ENCODE peak calls at places on chromosomes 12 and 14, in nine cellular contexts. D is choroid plexus epithelial cell, C is neural crest cell, H is GM12878, A is OCI-LY7, X is RWPE1, M is coronary artery, I is heart right ventricle, L is left lung. P is an unnamed sample.

GRCh38 chr12:131735153-131735456 is 24.2 kb downstream of the SFSWAP start:
- DNase-seq in D (no peak), C (no peak), H (no peak), A (no peak), X (no peak), M (no peak), I (no peak), L (no peak), P (no peak)

GRCh38 chr14:74846168-74846567 is 29.8 kb downstream of the PROX2 start:
- DNase-seq in D (no peak), C (no peak), H (no peak), A (no peak), X (no peak), M (no peak), I (no peak), L (no peak), P (no peak)

GRCh38 chr12:76872415-76872814 is 6.4 kb downstream of the CSRP2 start:
- DNase-seq in D (no peak), C (no peak), H (no peak), A (peak; percentile 37), X (no peak), M (no peak), I (no peak), L (no peak), P (no peak)

GRCh38 chr12:53077030-53077429 is 2.2 kb downstream of the SPRYD3 start:
- DNase-seq in D (no peak), C (no peak), H (no peak), A (no peak), X (no peak), M (no peak), I (no peak), L (no peak), P (no peak)

GRCh38 chr12:28563926-28564325 is 373.7 kb downstream of the CCDC91 start:
- DNase-seq in D (peak; percentile 64), C (no peak), H (no peak), A (no peak), X (no peak), M (no peak), I (no peak), L (no peak), P (no peak)

GRCh38 chr14:33323979-33324378 is 385.3 kb downstream of the NPAS3 start:
- DNase-seq in D (no peak), C (no peak), H (no peak), A (no peak), X (no peak), M (no peak), I (no peak), L (no peak), P (no peak)

GRCh38 chr12:58365087-58365390 is 423.7 kb downstream of the ATP23 start:
- DNase-seq in D (no peak), C (no peak), H (no peak), A (no peak), X (no peak), M (no peak), I (no peak), L (no peak), P (no peak)

GRCh38 chr14:101225729-101226152 is 322.2 kb upstream of the RTL1 start:
- DNase-seq in D (no peak), C (no peak), H (no peak), A (no peak), X (no peak), M (peak; percentile 63), I (no peak), L (no peak), P (no peak)

DNA sequence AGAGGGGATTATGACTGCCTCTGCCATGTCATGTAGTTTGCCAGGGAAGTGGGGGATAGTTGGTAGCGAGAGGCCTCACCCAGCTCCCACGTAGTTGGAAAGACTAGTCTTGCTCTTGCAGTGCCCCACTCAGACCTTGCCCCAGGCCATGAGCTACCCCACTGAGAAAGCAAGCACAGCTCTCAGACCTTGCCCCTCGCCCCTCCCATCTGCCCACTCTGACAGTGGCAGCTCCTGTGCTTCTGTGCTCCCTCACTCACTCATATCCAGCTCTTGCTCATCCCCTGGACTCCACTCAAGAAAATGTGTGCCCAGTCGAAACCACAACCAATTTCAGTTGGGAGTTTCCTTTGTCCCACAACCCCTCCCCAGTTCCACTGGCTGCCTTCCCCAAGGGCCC is 55.5 kb upstream of the BDKRB2 start:
- DNase-seq in D (no peak), C (no peak), H (no peak), A (no peak), X (no peak), M (no peak), I (no peak), L (no peak), P (no peak)
- TF ChIP-seq CTCF in D (no peak), C (no peak), H (no peak), A (no peak), X (no peak), M (no peak), I (no peak), L (no peak), P (no peak)

GRCh38 chr12:101297661-101298060 is 17.8 kb downstream of the UTP20 start:
- DNase-seq in D (peak; percentile 90), C (no peak), H (no peak), A (no peak), X (no peak), M (no peak), I (no peak), L (no peak), P (no peak)

GRCh38 chr12:101298426-101298825 is 18.5 kb downstream of the UTP20 start:
- DNase-seq in D (peak; percentile 93), C (no peak), H (no peak), A (no peak), X (peak; percentile 45), M (no peak), I (no peak), L (no peak), P (no peak)

GRCh38 chr12:101305226-101305779 is 25.4 kb downstream of the UTP20 start:
- DNase-seq in D (no peak), C (no peak), H (no peak), A (no peak), X (peak; percentile 8), M (no peak), I (no peak), L (no peak), P (no peak)

GRCh38 chr12:101299346-101299745 is 19.4 kb downstream of the UTP20 start:
- DNase-seq in D (peak; percentile 49), C (no peak), H (no peak), A (no peak), X (no peak), M (no peak), I (no peak), L (no peak), P (no peak)

GRCh38 chr12:101299931-101300330 is 20.0 kb downstream of the UTP20 start:
- DNase-seq in D (peak; percentile 5), C (no peak), H (no peak), A (no peak), X (no peak), M (no peak), I (no peak), L (no peak), P (no peak)
- TF ChIP-seq CTCF in D (no peak), C (no peak), H (no peak), A (no peak), X (no peak), M (no peak), I (no peak), L (no peak), P (no peak)

GRCh38 chr12:132949936-132950837 is 5.9 kb downstream of the ZNF605 start:
- DNase-seq in D (no peak), C (no peak), H (no peak), A (no peak), X (no peak), M (no peak), I (no peak), L (no peak), P (no peak)

GRCh38 chr12:132953163-132953425 is 3.0 kb downstream of the ZNF605 start:
- DNase-seq in D (no peak), C (no peak), H (no peak), A (no peak), X (no peak), M (no peak), I (no peak), L (no peak), P (no peak)

GRCh38 chr12:132952371-132953162 is 3.5 kb downstream of the ZNF605 start:
- DNase-seq in D (no peak), C (no peak), H (no peak), A (no peak), X (no peak), M (no peak), I (no peak), L (no peak), P (no peak)

GRCh38 chr12:132950844-132951535 is 5.1 kb downstream of the ZNF605 start:
- DNase-seq in D (no peak), C (no peak), H (no peak), A (no peak), X (no peak), M (no peak), I (no peak), L (no peak), P (no peak)

DNA sequence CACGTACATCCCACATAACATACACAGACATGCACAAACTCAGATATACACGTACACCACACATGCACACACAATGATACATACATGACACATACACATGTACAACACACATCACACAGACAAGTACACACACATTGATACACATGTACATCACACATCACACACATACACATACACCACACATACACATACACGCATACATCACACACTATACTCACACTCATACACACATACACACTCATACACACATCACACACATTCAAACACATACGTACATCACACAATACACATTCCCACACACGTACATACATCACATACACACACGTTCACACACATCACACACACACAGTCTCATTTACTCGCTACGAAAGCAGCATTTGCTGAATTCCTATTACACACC is 4.5 kb downstream of the ZNF605 start:
- DNase-seq in D (no peak), C (no peak), H (no peak), A (no peak), X (no peak), M (no peak), I (no peak), L (no peak), P (no peak)
- TF ChIP-seq CTCF in D (no peak), C (no peak), H (no peak), A (no peak), X (no peak), M (no peak), I (no peak), L (no peak), P (no peak)

DNA sequence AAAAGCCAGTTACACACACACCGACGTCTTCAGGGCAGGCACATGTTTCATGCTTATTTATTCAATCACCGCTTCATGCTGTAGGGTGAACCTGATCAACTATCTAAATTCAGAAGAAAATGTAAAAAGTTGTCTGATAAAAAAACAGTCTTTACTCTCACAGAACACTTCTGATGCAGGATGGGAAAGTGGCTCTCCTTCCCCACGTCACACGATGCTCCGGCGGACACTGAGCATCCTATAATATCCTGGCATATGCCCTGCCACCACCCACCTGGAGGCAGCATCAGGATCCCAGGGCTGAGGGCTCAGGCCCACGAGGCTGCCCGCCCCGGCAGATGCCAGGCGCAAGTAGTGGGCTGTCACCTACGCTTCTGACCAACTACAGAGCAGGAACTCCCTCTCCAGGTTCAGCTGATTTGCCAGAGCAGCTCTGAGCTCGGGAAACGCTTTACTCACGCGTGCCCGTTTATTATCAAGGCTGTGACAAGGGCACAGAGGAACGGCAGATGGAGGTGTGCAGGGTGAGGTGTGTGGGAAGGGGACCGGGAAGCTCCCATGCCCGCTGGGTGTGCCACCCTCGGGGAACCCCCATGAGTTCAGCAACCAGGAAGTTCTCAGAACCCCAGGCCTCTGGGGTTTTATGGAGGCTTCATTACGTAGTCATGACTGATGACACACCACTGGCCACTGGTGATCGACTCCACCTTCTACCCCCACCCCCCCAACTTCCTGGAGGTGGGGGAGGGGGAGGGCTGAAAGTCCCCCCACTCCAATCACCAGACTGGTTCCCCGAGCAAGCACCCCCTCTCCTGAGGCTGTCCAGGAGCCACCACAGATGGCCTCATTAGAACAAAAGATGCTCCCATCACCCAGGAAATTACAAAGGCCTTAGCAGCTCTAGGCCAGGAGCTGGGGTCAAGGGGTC is 32.1 kb downstream of the SLC15A4 start:
- DNase-seq in D (no peak), C (no peak), H (no peak), A (no peak), X (no peak), M (no peak), I (no peak), L (no peak), P (peak; percentile 36)
- TF ChIP-seq CTCF in D (no peak), C (no peak), H (no peak), A (no peak), X (no peak), M (no peak), I (no peak), L (no peak), P (no peak)